ENCODE peak calls at places on chromosome 20, in four cellular contexts. One of them, this sample, is unnamed.

GRCh38 chr20:9573598-9573997 is 59.2 kb downstream of the LAMP5 start:
- DNase-seq in IMR-90: no peak
- DNase-seq in mesendoderm: no peak
- DNase-seq in H1: no peak
- DNase-seq in this sample: no peak

GRCh38 chr20:17936791-17937687 is 31.6 kb downstream of the SNX5 start:
- DNase-seq in IMR-90: peak; percentile 81
- DNase-seq in mesendoderm: peak; percentile 68
- DNase-seq in H1: no peak
- DNase-seq in this sample: no peak

GRCh38 chr20:25856256-25856884 is 159.7 kb upstream of the ZNF337 start:
- DNase-seq in IMR-90: no peak
- DNase-seq in mesendoderm: no peak
- DNase-seq in H1: no peak
- DNase-seq in this sample: no peak

GRCh38 chr20:22584630-22584921 is 204 bp upstream of the FOXA2 start:
- DNase-seq in IMR-90: no peak
- DNase-seq in mesendoderm: peak; percentile 84
- DNase-seq in H1: no peak
- DNase-seq in this sample: peak; percentile 83

GRCh38 chr20:46010491-46011405 is 2.0 kb downstream of the MMP9 start:
- DNase-seq in IMR-90: peak; percentile 7
- DNase-seq in mesendoderm: no peak
- DNase-seq in H1: no peak
- DNase-seq in this sample: no peak

GRCh38 chr20:53866787-53867740 is 203.3 kb downstream of the BCAS1 start:
- DNase-seq in IMR-90: no peak
- DNase-seq in mesendoderm: peak; percentile 71
- DNase-seq in H1: no peak
- DNase-seq in this sample: no peak

GRCh38 chr20:20317195-20318113 is 50.5 kb upstream of the INSM1 start:
- DNase-seq in IMR-90: no peak
- DNase-seq in mesendoderm: peak; percentile 1
- DNase-seq in H1: no peak
- DNase-seq in this sample: no peak

GRCh38 chr20:35463455-35464300 is 8.3 kb downstream of the CEP250 start:
- DNase-seq in IMR-90: peak; percentile 71
- DNase-seq in mesendoderm: peak; percentile 84
- DNase-seq in H1: no peak
- DNase-seq in this sample: peak; percentile 66

GRCh38 chr20:53643031-53643832 is 49.6 kb upstream of the ZNF217 start:
- DNase-seq in IMR-90: peak; percentile 80
- DNase-seq in mesendoderm: peak; percentile 5
- DNase-seq in H1: no peak
- DNase-seq in this sample: no peak

GRCh38 chr20:10637062-10637559 is 36.7 kb downstream of the JAG1 start:
- DNase-seq in IMR-90: peak; percentile 77
- DNase-seq in mesendoderm: no peak
- DNase-seq in H1: no peak
- DNase-seq in this sample: no peak

GRCh38 chr20:45918182-45918737 is 6.3 kb upstream of the PLTP start:
- DNase-seq in IMR-90: peak; percentile 77
- DNase-seq in mesendoderm: no peak
- DNase-seq in H1: no peak
- DNase-seq in this sample: no peak

GRCh38 chr20:40958598-40958997 is 70.0 kb upstream of the TOP1 start:
- DNase-seq in IMR-90: no peak
- DNase-seq in mesendoderm: no peak
- DNase-seq in H1: no peak
- DNase-seq in this sample: no peak

GRCh38 chr20:22585786-22586493 is 1.6 kb upstream of the FOXA2 start:
- DNase-seq in IMR-90: no peak
- DNase-seq in mesendoderm: no peak
- DNase-seq in H1: no peak
- DNase-seq in this sample: no peak

GRCh38 chr20:10739575-10739974 is 65.8 kb upstream of the JAG1 start:
- DNase-seq in IMR-90: no peak
- DNase-seq in mesendoderm: no peak
- DNase-seq in H1: no peak
- DNase-seq in this sample: no peak

GRCh38 chr20:327946-328563 is 2.7 kb downstream of the SOX12 start:
- DNase-seq in IMR-90: peak; percentile 20
- DNase-seq in mesendoderm: no peak
- DNase-seq in H1: no peak
- DNase-seq in this sample: no peak
- H3K4ac ChIP-seq in IMR-90: peak overlapping the region; percentile 23
- H3K4ac ChIP-seq in mesendoderm: no peak overlapping the region
- H3K4ac ChIP-seq in H1: no peak overlapping the region
- H3K4ac ChIP-seq in this sample: no peak overlapping the region

GRCh38 chr20:4811257-4811656 is 89.5 kb downstream of the PRND start:
- DNase-seq in IMR-90: no peak
- DNase-seq in mesendoderm: no peak
- DNase-seq in H1: no peak
- DNase-seq in this sample: no peak
- H3K4me1 ChIP-seq in IMR-90: peaks cover 6% of the 10 kb centered on the region
- H3K4me1 ChIP-seq in mesendoderm: no peaks in the 10 kb centered on the region
- H3K4me1 ChIP-seq in H1: peaks cover 7% of the 10 kb centered on the region
- H3K4me1 ChIP-seq in this sample: no peaks in the 10 kb centered on the region

GRCh38 chr20:58054082-58054481 is 174.4 kb downstream of the ANKRD60 start:
- DNase-seq in IMR-90: no peak
- DNase-seq in mesendoderm: no peak
- DNase-seq in H1: no peak
- DNase-seq in this sample: no peak
- H3K56ac ChIP-seq in IMR-90: no peak overlapping the region
- H3K56ac ChIP-seq in mesendoderm: no peak overlapping the region
- H3K56ac ChIP-seq in H1: no peak overlapping the region
- H3K56ac ChIP-seq in this sample: no peak overlapping the region

DNA sequence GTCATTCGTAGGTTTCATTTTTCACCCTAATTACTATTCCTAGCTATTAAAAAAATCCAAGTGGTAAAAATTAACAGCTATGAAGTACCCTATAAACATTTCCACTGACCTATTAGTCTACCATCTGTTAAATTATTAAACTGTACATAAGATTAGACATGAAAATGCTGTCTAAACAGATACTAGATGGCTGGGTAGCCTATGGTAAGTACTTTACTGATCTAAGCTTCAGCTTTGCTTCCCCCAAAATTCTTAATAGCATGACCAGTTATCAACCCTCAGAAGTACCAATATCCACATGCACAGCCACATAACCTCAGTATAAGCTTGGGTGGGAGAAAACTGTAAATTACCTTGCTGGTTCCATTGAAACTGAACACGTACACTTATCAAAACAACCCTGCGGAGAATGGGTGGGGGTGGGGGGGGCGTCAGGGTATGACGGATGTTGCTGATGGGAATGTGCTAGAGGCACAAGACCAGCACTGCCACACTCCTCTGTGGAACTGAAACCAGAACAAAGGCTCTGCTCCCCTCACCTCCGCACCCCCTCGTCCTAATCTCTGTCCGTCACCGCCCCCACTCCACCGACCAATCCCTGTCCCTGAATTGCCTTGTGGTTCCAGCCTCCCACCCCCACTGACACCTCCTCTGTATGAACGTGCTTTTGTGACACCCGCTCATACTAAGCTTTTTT is 45.3 kb downstream of the B4GALT5 start:
- DNase-seq in IMR-90: no peak
- DNase-seq in mesendoderm: no peak
- DNase-seq in H1: no peak
- DNase-seq in this sample: no peak
- H3K4ac ChIP-seq in IMR-90: no peak overlapping the region
- H3K4ac ChIP-seq in mesendoderm: no peak overlapping the region
- H3K4ac ChIP-seq in H1: no peak overlapping the region
- H3K4ac ChIP-seq in this sample: no peak overlapping the region

DNA sequence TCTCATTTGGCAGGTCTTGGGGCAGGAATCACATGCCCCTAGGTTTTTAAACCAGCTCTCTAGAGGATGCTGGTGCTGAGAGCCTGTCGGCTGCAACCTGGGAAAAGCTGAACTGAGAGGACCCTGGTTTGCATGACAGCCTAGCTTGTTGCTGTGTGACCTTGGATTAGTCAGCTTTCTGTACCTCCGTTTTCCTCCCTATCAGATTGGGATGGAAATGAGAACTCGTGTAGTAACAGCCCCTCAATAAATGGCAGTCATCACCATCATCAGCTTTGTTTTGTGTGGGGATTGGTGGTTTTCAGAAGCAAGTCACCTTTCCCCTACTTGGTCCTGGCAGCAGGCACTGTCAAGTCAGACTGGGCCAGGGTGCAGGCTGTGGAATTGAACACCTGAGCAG is 75.2 kb upstream of the MYL9 start:
- DNase-seq in IMR-90: no peak
- DNase-seq in mesendoderm: no peak
- DNase-seq in H1: no peak
- DNase-seq in this sample: no peak
- H3K4me1 ChIP-seq in IMR-90: peaks cover 39% of the 10 kb centered on the region
- H3K4me1 ChIP-seq in mesendoderm: peaks cover 17% of the 10 kb centered on the region
- H3K4me1 ChIP-seq in H1: peaks cover 29% of the 10 kb centered on the region
- H3K4me1 ChIP-seq in this sample: peaks cover 12% of the 10 kb centered on the region

DNA sequence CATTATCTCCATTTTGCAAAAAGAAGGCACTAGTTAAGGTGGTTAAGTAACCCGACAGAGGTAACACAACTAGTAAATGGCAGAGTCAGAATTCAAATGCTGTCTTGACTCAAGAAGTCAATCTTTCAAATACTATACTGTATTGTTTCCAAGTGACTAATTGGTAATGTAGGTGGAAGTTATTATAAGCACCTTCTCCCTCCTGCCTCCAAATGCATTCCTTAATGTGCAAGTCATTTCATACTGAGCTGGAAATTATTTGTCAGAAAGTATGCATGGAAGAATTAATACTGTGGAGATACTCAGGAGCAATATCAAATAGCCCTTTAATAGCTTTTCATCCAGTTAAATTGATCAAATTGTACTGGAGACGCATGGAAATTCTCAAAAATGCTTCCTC is 579.0 kb downstream of the DOK5 start:
- DNase-seq in IMR-90: no peak
- DNase-seq in mesendoderm: no peak
- DNase-seq in H1: no peak
- DNase-seq in this sample: no peak
- H3K56ac ChIP-seq in IMR-90: no peak overlapping the region
- H3K56ac ChIP-seq in mesendoderm: no peak overlapping the region
- H3K56ac ChIP-seq in H1: no peak overlapping the region
- H3K56ac ChIP-seq in this sample: no peak overlapping the region

DNA sequence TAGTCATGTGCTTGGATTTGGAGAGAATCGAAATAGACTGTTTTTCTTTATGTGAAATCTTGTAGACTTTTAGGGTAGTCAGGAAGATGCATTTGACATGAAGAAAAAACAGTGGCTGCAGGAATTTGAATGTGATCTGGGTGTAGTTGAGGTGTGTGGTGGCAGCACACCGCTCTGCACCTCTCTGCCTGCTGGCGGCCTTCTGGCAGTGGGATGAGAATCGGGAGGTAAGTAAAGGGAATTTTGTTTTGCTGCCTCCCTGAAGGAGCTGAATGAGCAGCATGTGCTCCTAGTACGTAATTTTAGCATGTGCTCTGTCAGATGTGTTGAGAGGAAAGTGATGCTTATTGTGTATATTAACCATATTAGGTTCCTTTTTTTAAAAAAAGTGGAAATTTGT is 3.2 kb downstream of the TPD52L2 start:
- DNase-seq in IMR-90: no peak
- DNase-seq in mesendoderm: no peak
- DNase-seq in H1: no peak
- DNase-seq in this sample: no peak
- H3K4ac ChIP-seq in IMR-90: no peak overlapping the region
- H3K4ac ChIP-seq in mesendoderm: no peak overlapping the region
- H3K4ac ChIP-seq in H1: no peak overlapping the region
- H3K4ac ChIP-seq in this sample: no peak overlapping the region

GRCh38 chr20:50744143-50744792 is 12.9 kb downstream of the PARD6B start:
- DNase-seq in IMR-90: peak; percentile 88
- DNase-seq in mesendoderm: peak; percentile 95
- DNase-seq in H1: no peak
- DNase-seq in this sample: peak; percentile 56
- H3K4me1 ChIP-seq in IMR-90: peaks cover 17% of the 10 kb centered on the region
- H3K4me1 ChIP-seq in mesendoderm: peaks cover 3% of the 10 kb centered on the region
- H3K4me1 ChIP-seq in H1: peaks cover 8% of the 10 kb centered on the region
- H3K4me1 ChIP-seq in this sample: peaks cover 4% of the 10 kb centered on the region

GRCh38 chr20:33687370-33687915 is 1.3 kb upstream of the E2F1 start:
- DNase-seq in IMR-90: no peak
- DNase-seq in mesendoderm: no peak
- DNase-seq in H1: no peak
- DNase-seq in this sample: no peak
- H3K56ac ChIP-seq in IMR-90: no peak overlapping the region
- H3K56ac ChIP-seq in mesendoderm: no peak overlapping the region
- H3K56ac ChIP-seq in H1: no peak overlapping the region
- H3K56ac ChIP-seq in this sample: no peak overlapping the region

This sample was measured in H9.